ENCODE peak calls at places on chromosomes 3 and 15, in six cellular contexts. O is nephron progenitor cell, Q is fibroblast of lung, V is B cell, B is Panc1, N is AG09319. F is an unnamed sample.

GRCh38 chr3:116188231-116188785 is 257.0 kb downstream of the LSAMP start:
- DNase-seq in O (peak), Q (peak), V (no peak), B (no peak), N (no peak), F (no peak)

GRCh38 chr3:188664795-188665194 is 507.0 kb upstream of the TPRG1 start:
- DNase-seq in O (no peak), Q (no peak), V (no peak), B (peak), N (no peak), F (no peak)

GRCh38 chr3:161600185-161600584 is 103.6 kb downstream of the OTOL1 start:
- DNase-seq in O (no peak), Q (no peak), V (no peak), B (no peak), N (no peak), F (no peak)

GRCh38 chr3:151630938-151631417 is 102.7 kb upstream of the AADACL2 start:
- DNase-seq in O (no peak), Q (peak), V (no peak), B (no peak), N (no peak), F (peak)

GRCh38 chr3:100270218-100270588 is 9.4 kb downstream of the TBC1D23 start:
- DNase-seq in O (no peak), Q (no peak), V (no peak), B (no peak), N (no peak), F (no peak)

GRCh38 chr15:67543348-67543718 is 830 bp downstream of the MAP2K5 start:
- DNase-seq in O (peak), Q (peak), V (no peak), B (no peak), N (no peak), F (no peak)

GRCh38 chr3:5580821-5581220 is 393.3 kb downstream of the EDEM1 start:
- DNase-seq in O (no peak), Q (no peak), V (no peak), B (no peak), N (no peak), F (no peak)

GRCh38 chr15:73637527-73637926 is 4.3 kb upstream of the NPTN start:
- DNase-seq in O (no peak), Q (peak), V (no peak), B (no peak), N (no peak), F (peak)

GRCh38 chr3:13553686-13554085 is 4.8 kb downstream of the FBLN2 start:
- DNase-seq in O (no peak), Q (no peak), V (no peak), B (no peak), N (no peak), F (no peak)

GRCh38 chr3:8643693-8644365 is 769 bp downstream of the SSUH2 start:
- DNase-seq in O (no peak), Q (no peak), V (no peak), B (no peak), N (no peak), F (no peak)

GRCh38 chr3:63864008-63864871 is 573 bp downstream of the ATXN7 start:
- DNase-seq in O (no peak), Q (no peak), V (peak), B (no peak), N (no peak), F (no peak)

GRCh38 chr15:98801234-98801561 is 152.9 kb downstream of the IGF1R start:
- DNase-seq in O (no peak), Q (no peak), V (no peak), B (no peak), N (no peak), F (no peak)

GRCh38 chr3:16222547-16222946 is 42.2 kb downstream of the DPH3 start:
- DNase-seq in O (no peak), Q (no peak), V (no peak), B (no peak), N (no peak), F (no peak)

GRCh38 chr15:76335851-76336253 is 721 bp upstream of the ISL2 start:
- DNase-seq in O (peak), Q (no peak), V (no peak), B (no peak), N (no peak), F (no peak)
- TF ChIP-seq CTCF in O (no peak), Q (no peak), V (no peak), B (no peak), N (no peak), F (no peak)

DNA sequence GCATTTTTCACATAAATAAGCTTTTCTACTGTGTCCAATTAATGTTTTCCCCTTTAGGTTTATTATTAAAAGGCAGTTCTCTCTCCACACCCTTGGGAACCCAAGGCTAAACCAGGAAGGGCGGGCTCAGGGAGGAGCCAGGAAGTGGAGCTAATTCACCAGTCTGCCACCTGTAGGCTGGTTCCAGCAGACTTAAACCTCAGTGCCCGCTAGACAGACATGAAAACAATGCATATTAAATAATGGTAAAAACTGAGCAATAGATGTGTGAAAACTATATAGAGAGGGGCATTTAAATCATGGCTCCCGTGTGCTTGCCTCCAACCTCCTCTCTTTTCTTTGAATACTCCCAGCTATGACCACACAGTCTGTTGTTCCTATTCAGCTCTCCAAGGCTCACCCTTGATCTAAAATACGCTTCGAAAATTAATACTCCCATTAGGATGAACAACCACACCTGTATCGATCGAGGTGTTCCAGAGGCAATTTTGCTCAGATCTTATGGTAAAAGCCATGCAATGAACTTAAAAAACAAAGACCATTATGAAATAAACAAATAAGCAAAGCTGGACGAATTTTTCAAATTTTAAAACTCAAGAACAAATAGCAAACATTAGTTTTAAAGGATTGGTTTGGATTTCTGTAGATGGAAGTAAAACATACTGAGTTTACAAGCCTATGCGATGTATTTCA is 253.3 kb downstream of the TJP1 start:
- DNase-seq in O (peak), Q (peak), V (no peak), B (no peak), N (no peak), F (peak)
- TF ChIP-seq CTCF in O (no peak), Q (no peak), V (no peak), B (peak), N (no peak), F (peak)

DNA sequence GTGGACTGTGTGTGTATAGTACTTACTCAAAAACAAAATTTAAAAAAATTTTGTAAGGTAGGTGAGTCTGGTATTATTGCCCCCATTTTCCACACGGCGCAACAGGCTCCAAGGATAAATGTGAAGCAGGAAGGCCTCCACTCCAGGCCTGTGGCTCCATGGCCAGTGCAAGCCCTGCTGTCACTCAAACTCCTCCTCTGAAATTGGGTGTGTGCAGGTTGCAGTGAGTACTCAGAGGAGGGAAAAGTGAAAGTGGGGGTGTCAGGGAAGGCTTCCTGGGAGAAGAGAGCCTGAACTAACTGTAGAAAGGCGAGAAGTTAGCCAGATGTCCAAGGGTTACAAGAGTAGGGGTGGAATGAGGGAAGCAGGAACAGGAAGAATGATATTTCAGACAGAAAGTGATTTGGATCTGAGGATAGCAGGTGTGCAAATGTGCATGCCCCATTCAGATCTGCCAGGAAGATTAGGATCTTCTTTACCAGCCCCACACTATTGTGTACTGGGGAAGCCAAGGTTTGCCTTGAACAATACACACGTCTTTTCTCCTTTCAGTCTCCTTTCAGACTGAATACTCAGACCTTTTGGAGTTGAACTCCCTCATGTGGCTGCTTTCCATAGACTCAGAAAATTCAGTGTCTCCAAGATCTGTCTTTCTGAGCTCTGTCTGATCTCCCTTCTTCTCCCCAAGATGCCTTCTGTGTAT is 48.7 kb upstream of the RYK start:
- DNase-seq in O (no peak), Q (peak), V (no peak), B (no peak), N (no peak), F (no peak)
- TF ChIP-seq CTCF in O (no peak), Q (peak), V (no peak), B (peak), N (peak), F (peak)

GRCh38 chr3:3170998-3171397 is 8.5 kb downstream of the CRBN start:
- DNase-seq in O (no peak), Q (peak), V (no peak), B (peak), N (no peak), F (no peak)
- TF ChIP-seq CTCF in O (peak), Q (no peak), V (peak), B (peak), N (peak), F (peak)

GRCh38 chr3:127003601-127004280 is 20.8 kb downstream of the PLXNA1 start:
- DNase-seq in O (no peak), Q (no peak), V (no peak), B (no peak), N (no peak), F (no peak)

GRCh38 chr3:127000792-127001191 is 17.9 kb downstream of the PLXNA1 start:
- DNase-seq in O (no peak), Q (no peak), V (no peak), B (no peak), N (no peak), F (no peak)

GRCh38 chr3:127003175-127003555 is 20.2 kb downstream of the PLXNA1 start:
- DNase-seq in O (no peak), Q (no peak), V (no peak), B (no peak), N (no peak), F (no peak)

GRCh38 chr3:127001486-127002194 is 18.7 kb downstream of the PLXNA1 start:
- DNase-seq in O (no peak), Q (no peak), V (no peak), B (no peak), N (no peak), F (no peak)

GRCh38 chr3:127002195-127003174 is 19.6 kb downstream of the PLXNA1 start:
- DNase-seq in O (peak), Q (peak), V (no peak), B (no peak), N (peak), F (peak)
- TF ChIP-seq CTCF in O (peak), Q (no peak), V (no peak), B (no peak), N (peak), F (peak)

GRCh38 chr15:31439328-31439727 is 112.7 kb downstream of the KLF13 start:
- DNase-seq in O (peak), Q (no peak), V (no peak), B (no peak), N (no peak), F (no peak)
- TF ChIP-seq CTCF in O (no peak), Q (no peak), V (peak), B (peak), N (no peak), F (peak)

GRCh38 chr15:100910119-100910518 is 9.0 kb upstream of the LRRK1 start:
- DNase-seq in O (no peak), Q (no peak), V (no peak), B (no peak), N (no peak), F (no peak)
- TF ChIP-seq CTCF in O (peak), Q (peak), V (no peak), B (peak), N (peak), F (peak)

GRCh38 chr3:4493008-4493930 is at the start of gene ITPR1:
- DNase-seq in O (peak), Q (peak), V (peak), B (peak), N (peak), F (peak)
- TF ChIP-seq CTCF in O (no peak), Q (no peak), V (no peak), B (no peak), N (no peak), F (no peak)

GRCh38 chr15:57655809-57656208 is 50.7 kb upstream of the POLR2M start:
- DNase-seq in O (no peak), Q (no peak), V (no peak), B (no peak), N (no peak), F (no peak)
- TF ChIP-seq CTCF in O (no peak), Q (no peak), V (no peak), B (peak), N (no peak), F (no peak)